ENCODE peak calls at places on chromosomes 7 and 10, in ten cellular contexts. N is fibroblast of lung, B is IMR-90, H is A549, L is uterus, A is fibroblast of pulmonary artery, Z is AG10803, R is heart left ventricle, C is Peyer's patch, O is foreskin fibroblast. F is an unnamed sample.

GRCh38 chr10:24259365-24260125 is 50.6 kb downstream of the KIAA1217 start:
- DNase-seq in C (no peak), N (no peak), L (no peak), A (no peak), Z (no peak), B (no peak), O (no peak), R (no peak), H (no peak), F (no peak)

GRCh38 chr10:58335306-58336005 is 650 bp downstream of the UBE2D1 start:
- DNase-seq in H (peak), B (peak), C (no peak), Z (peak), N (no peak), R (peak), L (peak), O (peak), A (peak), F (no peak)

GRCh38 chr7:112212516-112213036 is 6.1 kb downstream of the ZNF277 start:
- DNase-seq in L (no peak), N (no peak), R (no peak), A (peak), B (peak), Z (peak), H (no peak), O (no peak), C (no peak), F (no peak)

GRCh38 chr7:117250801-117251200 is 72.1 kb downstream of the WNT2 start:
- DNase-seq in Z (peak), B (peak), R (no peak), H (no peak), N (no peak), A (peak), L (no peak), O (peak), C (no peak), F (no peak)

GRCh38 chr7:142478479-142479220 is 220.8 kb upstream of the PRSS58 start:
- DNase-seq in O (peak), N (peak), H (peak), R (no peak), L (no peak), C (no peak), A (peak), Z (peak), B (peak), F (no peak)

GRCh38 chr7:81155654-81156373 is 237.0 kb upstream of the SEMA3C start:
- DNase-seq in Z (no peak), A (no peak), N (no peak), L (no peak), R (no peak), B (no peak), H (peak), C (no peak), O (no peak), F (no peak)

GRCh38 chr10:51445587-51445986 is 253.8 kb downstream of the CSTF2T start:
- DNase-seq in Z (peak), C (no peak), O (no peak), A (no peak), L (no peak), H (no peak), N (no peak), B (peak), R (no peak), F (no peak)

GRCh38 chr7:86058649-86059048 is 585.1 kb upstream of the GRM3 start:
- DNase-seq in L (no peak), O (no peak), H (no peak), N (no peak), R (peak), B (no peak), A (no peak), C (peak), Z (no peak), F (no peak)

GRCh38 chr10:7311256-7312178 is 99.3 kb downstream of the SFMBT2 start:
- DNase-seq in A (no peak), H (peak), Z (no peak), L (no peak), O (no peak), N (no peak), C (no peak), B (peak), R (no peak), F (no peak)

GRCh38 chr10:107814865-107815487 is 650.5 kb upstream of the SORCS1 start:
- DNase-seq in C (no peak), A (peak), R (no peak), B (peak), O (peak), Z (peak), N (peak), H (peak), L (peak), F (no peak)

GRCh38 chr10:123491692-123492415 is 174.3 kb upstream of the GPR26 start:
- DNase-seq in R (no peak), H (no peak), Z (no peak), N (no peak), C (no peak), B (no peak), L (no peak), O (no peak), A (no peak), F (no peak)

GRCh38 chr10:85610381-85611092 is 756.1 kb downstream of the GRID1 start:
- DNase-seq in A (no peak), N (no peak), C (no peak), R (no peak), H (no peak), Z (no peak), L (no peak), B (no peak), O (no peak), F (no peak)

GRCh38 chr7:39683216-39683845 is 60.0 kb downstream of the RALA start:
- DNase-seq in L (no peak), H (peak), C (no peak), R (no peak), N (peak), Z (peak), O (peak), A (peak), B (peak), F (peak)

GRCh38 chr7:67636363-67637355 is 640.0 kb downstream of the TYW1 start:
- DNase-seq in L (no peak), Z (no peak), N (no peak), B (no peak), R (no peak), A (no peak), O (no peak), C (no peak), H (no peak), F (no peak)

GRCh38 chr7:158110661-158111555 is 476.7 kb downstream of the PTPRN2 start:
- DNase-seq in H (no peak), N (no peak), B (no peak), R (no peak), L (no peak), C (no peak), Z (no peak), O (no peak), A (no peak), F (no peak)

GRCh38 chr7:122790132-122790531 is 87.4 kb upstream of the RNF148 start:
- DNase-seq in H (no peak), N (no peak), B (no peak), A (peak), L (no peak), Z (no peak), O (no peak), R (no peak), C (no peak), F (no peak)

GRCh38 chr7:101678713-101679112 is 49.6 kb upstream of the MYL10 start:
- DNase-seq in Z (peak), H (no peak), N (peak), O (peak), A (no peak), R (peak), B (peak), C (no peak), L (no peak), F (no peak)

GRCh38 chr7:100016209-100016901 is 959 bp downstream of the ZKSCAN1 start:
- DNase-seq in H (no peak), C (no peak), R (no peak), Z (no peak), N (no peak), B (no peak), L (no peak), O (no peak), A (no peak), F (no peak)

GRCh38 chr10:37960738-37961137 is 15.7 kb downstream of the ZNF25 start:
- DNase-seq in N (no peak), L (no peak), B (no peak), Z (no peak), C (no peak), O (no peak), A (peak), R (no peak), H (no peak), F (no peak)

GRCh38 chr7:22733761-22734160 is 6.8 kb downstream of the IL6 start:
- DNase-seq in L (no peak), B (no peak), N (no peak), H (no peak), C (no peak), R (no peak), A (no peak), Z (no peak), O (no peak), F (no peak)

GRCh38 chr7:78523903-78524302 is 725.3 kb downstream of the PHTF2 start:
- DNase-seq in O (no peak), H (no peak), L (no peak), B (no peak), R (no peak), A (no peak), C (no peak), Z (no peak), N (no peak), F (no peak)

GRCh38 chr7:151248191-151249033 is at the start of gene SMARCD3:
- DNase-seq in L (peak), C (peak), O (no peak), N (peak), Z (peak), A (peak), B (peak), R (peak), H (peak), F (no peak)

GRCh38 chr10:28633750-28634149 is 43.6 kb upstream of the BAMBI start:
- DNase-seq in A (no peak), L (no peak), H (peak), R (no peak), O (no peak), N (no peak), C (no peak), Z (no peak), B (no peak), F (no peak)

GRCh38 chr7:92834661-92835139 is 1.7 kb downstream of the CDK6 start:
- DNase-seq in Z (no peak), H (no peak), R (peak), A (no peak), L (peak), N (no peak), C (peak), O (no peak), B (no peak), F (no peak)

GRCh38 chr7:27900006-27900405 is 160.0 kb downstream of the TAX1BP1 start:
- DNase-seq in R (no peak), N (no peak), O (no peak), Z (peak), A (no peak), L (no peak), C (no peak), B (no peak), H (no peak), F (no peak)

GRCh38 chr7:47634273-47634672 is 52.4 kb upstream of the TNS3 start:
- DNase-seq in L (no peak), Z (peak), R (no peak), C (no peak), A (no peak), H (no peak), O (no peak), B (peak), N (no peak), F (no peak)

GRCh38 chr7:85454904-85455303 is 268.0 kb upstream of the SEMA3D start:
- DNase-seq in O (no peak), H (no peak), Z (peak), A (peak), B (peak), N (peak), R (no peak), L (no peak), C (no peak), F (no peak)

GRCh38 chr10:11036424-11037011 is 18.8 kb downstream of the CELF2 start:
- DNase-seq in R (no peak), Z (peak), N (peak), B (peak), A (peak), H (peak), L (no peak), C (no peak), O (peak), F (no peak)

GRCh38 chr7:23468721-23469149 is 1.6 kb downstream of the IGF2BP3 start:
- DNase-seq in O (no peak), Z (no peak), B (no peak), N (no peak), H (no peak), R (no peak), A (no peak), C (peak), L (no peak), F (no peak)

GRCh38 chr10:102752934-102753664 is 9.4 kb downstream of the WBP1L start:
- DNase-seq in O (peak), Z (peak), N (peak), R (no peak), A (peak), C (no peak), H (peak), L (no peak), B (peak), F (no peak)

GRCh38 chr10:110101464-110102144 is 93.8 kb downstream of the ADD3 start:
- DNase-seq in A (no peak), Z (no peak), O (no peak), N (no peak), L (no peak), R (no peak), H (no peak), B (no peak), C (no peak), F (no peak)

GRCh38 chr7:50349399-50349798 is 44.9 kb downstream of the IKZF1 start:
- DNase-seq in R (no peak), H (no peak), L (no peak), Z (no peak), O (no peak), B (no peak), A (no peak), C (no peak), N (no peak), F (no peak)

GRCh38 chr7:1526271-1526754 is 4.2 kb upstream of the MAFK start:
- DNase-seq in C (peak), B (no peak), Z (no peak), H (peak), A (no peak), L (no peak), O (no peak), R (no peak), N (no peak), F (no peak)

GRCh38 chr10:132630666-132631347 is 93.2 kb downstream of the INPP5A start:
- DNase-seq in L (peak), N (no peak), A (peak), C (peak), Z (peak), O (no peak), B (no peak), R (peak), H (no peak), F (no peak)

GRCh38 chr10:6130851-6131470 is 42.1 kb downstream of the RBM17 start:
- DNase-seq in Z (peak), O (peak), H (no peak), L (no peak), A (no peak), C (peak), N (no peak), B (no peak), R (no peak), F (no peak)

GRCh38 chr7:145850636-145851035 is 266.0 kb upstream of the CNTNAP2 start:
- DNase-seq in H (no peak), A (no peak), Z (no peak), C (no peak), L (no peak), B (no peak), O (no peak), N (no peak), R (no peak), F (no peak)

GRCh38 chr10:13526952-13527863 is 1.6 kb downstream of the BEND7 start:
- DNase-seq in A (peak), N (peak), H (peak), R (no peak), B (peak), C (no peak), O (peak), Z (peak), L (no peak), F (peak)
- H3K4me3 ChIP-seq in A (peak), N (peak), H (peak), R (peak), B (peak), C (peak), O (peak), Z (peak), L (peak), F (peak)

GRCh38 chr10:4984223-4984622 is 19.4 kb downstream of the AKR1C2 start:
- DNase-seq in N (no peak), Z (peak), R (no peak), A (no peak), H (peak), O (no peak), L (no peak), C (no peak), B (no peak), F (no peak)

GRCh38 chr10:4980793-4981192 is 17.6 kb downstream of the AKR1C1 start:
- DNase-seq in R (no peak), L (no peak), C (no peak), Z (no peak), O (no peak), N (no peak), A (no peak), H (no peak), B (no peak), F (no peak)

GRCh38 chr10:4982764-4983226 is 19.6 kb downstream of the AKR1C1 start:
- DNase-seq in R (no peak), B (peak), C (no peak), L (no peak), O (peak), H (peak), A (peak), Z (peak), N (peak), F (no peak)

GRCh38 chr10:4983615-4984216 is 19.9 kb downstream of the AKR1C2 start:
- DNase-seq in A (no peak), Z (no peak), N (no peak), L (no peak), C (no peak), O (no peak), B (no peak), R (no peak), H (peak), F (no peak)

DNA sequence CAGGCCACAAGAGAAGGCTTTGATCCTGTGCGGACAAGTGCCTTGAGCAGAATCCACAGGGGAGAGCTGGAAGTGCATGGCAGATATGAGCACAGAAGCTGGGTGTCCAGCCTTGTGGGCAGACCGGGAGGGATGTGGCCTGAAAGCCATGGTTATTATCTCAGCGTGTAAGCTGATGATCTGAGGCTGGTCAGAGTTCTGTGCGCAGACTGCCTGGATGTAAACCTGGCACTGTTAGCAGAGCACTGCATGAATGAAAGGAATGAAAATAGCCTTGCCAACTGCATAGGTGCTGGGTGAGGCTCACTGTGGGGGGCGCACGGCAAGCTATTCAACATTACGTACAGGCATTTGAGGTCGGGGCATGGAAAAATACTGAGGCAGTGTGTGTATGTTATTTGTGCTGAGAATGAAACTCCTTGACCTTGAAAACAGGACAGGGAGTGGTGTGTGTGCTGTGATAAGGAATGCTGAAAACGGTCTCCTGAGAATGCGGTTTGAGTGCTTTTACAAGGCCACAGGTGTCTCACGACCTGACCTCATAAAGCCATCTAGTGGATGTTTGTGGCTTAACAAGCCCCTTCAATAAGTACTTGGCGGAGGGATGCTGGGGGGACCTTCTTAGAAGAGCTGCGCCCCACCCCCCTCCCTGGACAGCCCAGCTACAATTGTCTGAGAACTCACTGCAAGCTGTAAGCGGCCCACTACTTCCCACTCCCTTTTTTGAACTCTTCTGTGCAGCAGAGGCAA is 18.7 kb downstream of the AKR1C1 start:
- DNase-seq in O (peak), Z (peak), B (peak), A (peak), L (no peak), R (no peak), C (peak), N (peak), H (peak), F (no peak)
- TF ChIP-seq CTCF in O (peak), Z (peak), B (peak), A (peak), L (no peak), R (peak), C (peak), N (peak), H (peak), F (peak)

DNA sequence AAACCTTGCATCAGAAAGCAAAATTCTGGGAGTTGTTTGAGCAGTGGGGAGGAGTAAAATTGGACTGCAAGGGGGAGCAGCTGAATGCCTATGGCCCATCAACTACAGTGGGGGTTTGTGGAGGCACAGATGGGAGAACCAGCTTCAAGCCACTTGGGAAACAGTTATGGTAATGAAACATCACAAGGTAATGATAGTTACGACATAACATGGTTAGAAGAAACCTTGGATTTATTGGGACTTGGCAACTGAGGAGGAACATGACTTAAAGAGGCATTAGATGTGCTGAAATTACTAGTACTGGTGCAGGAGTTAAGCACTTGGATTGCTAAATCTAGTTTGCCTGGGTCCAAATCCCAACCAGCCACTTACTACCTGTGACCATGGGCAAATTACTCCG is 868.4 kb downstream of the KCNMA1 start:
- DNase-seq in O (no peak), N (no peak), Z (peak), A (no peak), C (no peak), R (no peak), H (no peak), L (no peak), B (no peak), F (no peak)
- H3K4me3 ChIP-seq in O (no peak), N (no peak), Z (no peak), A (no peak), C (no peak), R (no peak), H (no peak), L (no peak), B (no peak), F (no peak)

DNA sequence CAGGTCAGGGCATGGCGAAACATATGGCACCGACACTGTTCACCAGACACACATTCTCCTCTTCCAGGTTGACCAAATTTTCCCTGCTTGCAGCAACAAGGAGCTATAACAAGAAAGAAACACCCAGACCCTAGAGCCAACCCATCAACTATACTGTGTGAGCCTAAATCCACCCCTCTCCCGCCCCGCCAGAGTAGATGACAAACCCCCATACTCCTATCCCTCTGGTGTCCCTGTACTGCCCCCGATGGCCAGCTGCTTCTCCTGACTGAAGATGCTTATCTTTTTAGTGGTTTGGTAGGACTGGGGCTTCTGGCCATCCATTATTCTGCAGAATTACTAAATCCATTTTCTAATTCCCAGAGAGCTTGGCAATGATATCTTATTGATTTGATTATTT is 70.1 kb upstream of the EEPD1 start:
- DNase-seq in B (no peak), L (no peak), C (no peak), O (no peak), R (no peak), N (no peak), Z (no peak), A (no peak), H (peak), F (no peak)
- TF ChIP-seq CTCF in B (no peak), L (no peak), C (no peak), O (no peak), R (no peak), N (peak), Z (peak), A (no peak), H (no peak), F (peak)